ENCODE peak calls at places on chromosomes 3 and 15, in five cellular contexts. Q is AG04450, K is GM12878, L is suprapubic skin, B is esophagus squamous epithelium. M is an unnamed sample. For H3K27me3, the result is how much of the 10 kb centered on the place peaks cover.

GRCh38 chr3:128420720-128421438 is 45.8 kb downstream of the DNAJB8 start:
- DNase-seq in Q (no peak), K (no peak), L (no peak), B (no peak), M (no peak)

GRCh38 chr3:32850226-32850625 is 32.4 kb downstream of the TRIM71 start:
- DNase-seq in Q (no peak), K (no peak), L (no peak), B (no peak), M (no peak)

GRCh38 chr3:58596828-58597518 is 19.8 kb upstream of the FAM107A start:
- DNase-seq in Q (no peak), K (no peak), L (no peak), B (no peak), M (no peak)

GRCh38 chr3:41120461-41120860 is 78.8 kb upstream of the CTNNB1 start:
- DNase-seq in Q (no peak), K (no peak), L (no peak), B (no peak), M (no peak)

GRCh38 chr3:43094851-43095250 is 11.0 kb downstream of the POMGNT2 start:
- DNase-seq in Q (no peak), K (no peak), L (no peak), B (no peak), M (no peak)

GRCh38 chr3:97994328-97994945 is 22.2 kb upstream of the RIOX2 start:
- DNase-seq in Q (no peak), K (no peak), L (no peak), B (no peak), M (no peak)

GRCh38 chr15:76012021-76012551 is at the start of gene NRG4:
- DNase-seq in Q (no peak), K (no peak), L (no peak), B (no peak), M (no peak)

GRCh38 chr3:133038731-133039398 is 674 bp downstream of the TMEM108 start:
- DNase-seq in Q (no peak), K (no peak), L (no peak), B (no peak), M (no peak)

GRCh38 chr3:194013928-194014327 is 122.0 kb upstream of the HES1 start:
- DNase-seq in Q (no peak), K (no peak), L (no peak), B (no peak), M (no peak)

GRCh38 chr15:37206690-37207089 is 106.3 kb upstream of the MEIS2 start:
- DNase-seq in Q (no peak), K (no peak), L (no peak), B (no peak), M (no peak)

GRCh38 chr3:66048051-66048395 is 9.3 kb upstream of the MAGI1 start:
- DNase-seq in Q (no peak), K (no peak), L (no peak), B (no peak), M (no peak)

GRCh38 chr15:52208306-52208946 is 17.2 kb upstream of the GNB5 start:
- DNase-seq in Q (peak), K (no peak), L (no peak), B (peak), M (no peak)

GRCh38 chr3:126261037-126261436 is 80.7 kb upstream of the ALDH1L1 start:
- DNase-seq in Q (no peak), K (no peak), L (no peak), B (no peak), M (no peak)

GRCh38 chr3:33139996-33140395 is 26.2 kb downstream of the CRTAP start:
- DNase-seq in Q (no peak), K (no peak), L (no peak), B (no peak), M (no peak)

GRCh38 chr3:88879905-88880304 is 227.5 kb upstream of the EPHA3 start:
- DNase-seq in Q (no peak), K (no peak), L (no peak), B (no peak), M (no peak)

GRCh38 chr15:92733934-92734521 is 78.5 kb upstream of the FAM174B start:
- DNase-seq in Q (no peak), K (no peak), L (no peak), B (no peak), M (no peak)

GRCh38 chr3:193053031-193053430 is 135.4 kb upstream of the MB21D2 start:
- DNase-seq in Q (no peak), K (no peak), L (no peak), B (no peak), M (no peak)

GRCh38 chr3:4506559-4507009 is 13.4 kb downstream of the ITPR1 start:
- DNase-seq in Q (no peak), K (no peak), L (no peak), B (no peak), M (no peak)

GRCh38 chr3:7249493-7250076 is 388.7 kb downstream of the GRM7 start:
- DNase-seq in Q (no peak), K (no peak), L (no peak), B (no peak), M (no peak)

GRCh38 chr15:22888120-22888859 is 49.8 kb downstream of the NIPA2 start:
- DNase-seq in Q (peak), K (no peak), L (no peak), B (no peak), M (peak)

GRCh38 chr15:81038975-81039607 is 38.4 kb downstream of the TLNRD1 start:
- DNase-seq in Q (no peak), K (no peak), L (no peak), B (no peak), M (no peak)

GRCh38 chr15:71106802-71107500 is 8.3 kb upstream of the THSD4 start:
- DNase-seq in Q (no peak), K (peak), L (no peak), B (no peak), M (no peak)

GRCh38 chr3:60812544-60812943 is 438.7 kb downstream of the FHIT start:
- DNase-seq in Q (no peak), K (no peak), L (no peak), B (no peak), M (no peak)

GRCh38 chr3:116179091-116179490 is 266.2 kb downstream of the LSAMP start:
- DNase-seq in Q (peak), K (no peak), L (no peak), B (no peak), M (peak)

GRCh38 chr15:70306582-70306981 is 208.9 kb upstream of the TLE3 start:
- DNase-seq in Q (no peak), K (no peak), L (no peak), B (no peak), M (no peak)

GRCh38 chr15:32042269-32042996 is 12.1 kb downstream of the CHRNA7 start:
- DNase-seq in Q (no peak), K (no peak), L (no peak), B (no peak), M (no peak)

GRCh38 chr3:109804697-109805096 is 467.4 kb upstream of the DPPA4 start:
- DNase-seq in Q (no peak), K (no peak), L (no peak), B (no peak), M (no peak)

GRCh38 chr3:157445897-157446296 is 9.2 kb downstream of the PTX3 start:
- DNase-seq in Q (no peak), K (no peak), L (no peak), B (no peak), M (no peak)

GRCh38 chr3:160480931-160481330 is 31.3 kb upstream of the TRIM59 start:
- DNase-seq in Q (no peak), K (no peak), L (no peak), B (no peak), M (no peak)

GRCh38 chr3:63937661-63938651 is 25.8 kb upstream of the SCAANT1 start:
- DNase-seq in Q (no peak), K (peak), L (no peak), B (no peak), M (no peak)

GRCh38 chr3:162569314-162569713 is 1072.7 kb downstream of the OTOL1 start:
- DNase-seq in Q (no peak), K (no peak), L (no peak), B (no peak), M (no peak)

GRCh38 chr15:29676961-29677402 is 145.3 kb downstream of the TJP1 start:
- DNase-seq in Q (no peak), K (no peak), L (no peak), B (no peak), M (no peak)

GRCh38 chr3:149599236-149599635 is 58.6 kb downstream of the WWTR1 start:
- DNase-seq in Q (no peak), K (no peak), L (no peak), B (no peak), M (no peak)

GRCh38 chr3:14719006-14719405 is 44.1 kb downstream of the C3orf20 start:
- DNase-seq in Q (no peak), K (no peak), L (no peak), B (no peak), M (no peak)

GRCh38 chr3:14716593-14716992 is 41.7 kb downstream of the C3orf20 start:
- DNase-seq in Q (no peak), K (no peak), L (no peak), B (no peak), M (peak)

GRCh38 chr3:14718539-14718938 is 43.6 kb downstream of the C3orf20 start:
- DNase-seq in Q (no peak), K (peak), L (no peak), B (no peak), M (no peak)

GRCh38 chr3:14721126-14721864 is 46.4 kb downstream of the C3orf20 start:
- DNase-seq in Q (no peak), K (no peak), L (peak), B (no peak), M (no peak)

DNA sequence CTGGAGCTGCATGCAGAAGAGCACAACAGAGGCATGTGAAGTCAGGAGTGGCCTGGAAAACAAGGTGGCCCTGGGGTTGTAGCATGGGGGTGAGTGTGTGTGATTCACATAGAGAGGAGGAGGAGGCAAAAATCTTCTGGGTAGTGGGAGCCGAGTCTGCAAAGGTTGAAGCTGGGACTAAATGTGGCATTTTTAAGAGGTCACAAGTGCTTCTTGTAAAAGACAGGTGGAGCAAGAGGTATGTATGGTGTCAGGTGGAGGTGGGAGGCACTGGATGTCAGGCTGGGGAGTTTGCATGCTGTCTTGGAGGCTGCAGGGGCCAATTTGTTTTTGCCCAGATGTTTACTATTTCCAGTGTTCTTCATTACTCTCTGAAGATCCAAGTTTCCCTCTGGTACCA is 42.4 kb downstream of the C3orf20 start:
- DNase-seq in Q (no peak), K (no peak), L (no peak), B (no peak), M (no peak)
- H3K27me3 ChIP-seq in Q (under half), K (under half), L (under half), B (under half), M (under half)

GRCh38 chr15:40845036-40845435 is 1.2 kb downstream of the SPINT1 start:
- DNase-seq in Q (no peak), K (no peak), L (no peak), B (no peak), M (no peak)

GRCh38 chr15:40845511-40846284 is 1.9 kb downstream of the SPINT1 start:
- DNase-seq in Q (no peak), K (no peak), L (no peak), B (no peak), M (no peak)

GRCh38 chr15:40844543-40844981 is 714 bp downstream of the SPINT1 start:
- DNase-seq in Q (no peak), K (no peak), L (no peak), B (no peak), M (no peak)

GRCh38 chr15:40847225-40847961 is 3.5 kb downstream of the SPINT1 start:
- DNase-seq in Q (no peak), K (peak), L (no peak), B (no peak), M (no peak)

DNA sequence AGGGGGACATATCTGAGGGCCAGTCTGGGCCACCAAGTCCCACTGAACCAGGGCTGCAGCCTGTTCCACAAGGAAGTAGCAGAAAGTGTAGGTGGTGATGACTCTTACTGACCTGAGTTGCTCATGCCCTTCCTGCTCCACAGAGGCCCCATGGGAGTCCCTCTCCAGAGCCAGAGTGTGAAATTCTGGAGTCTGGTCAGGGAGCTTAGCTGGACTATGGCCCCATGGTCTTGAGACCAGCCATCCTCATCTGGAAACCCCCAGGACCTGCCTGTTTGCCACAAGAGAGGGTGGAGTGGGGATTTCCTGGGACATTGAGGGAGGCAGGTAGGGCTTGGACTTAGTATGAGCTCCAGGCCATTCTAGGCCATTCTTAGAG is 3.0 kb downstream of the SPINT1 start:
- DNase-seq in Q (no peak), K (no peak), L (no peak), B (no peak), M (no peak)
- H3K4me3 ChIP-seq in Q (no peak), K (peak), L (peak), B (peak), M (no peak)

DNA sequence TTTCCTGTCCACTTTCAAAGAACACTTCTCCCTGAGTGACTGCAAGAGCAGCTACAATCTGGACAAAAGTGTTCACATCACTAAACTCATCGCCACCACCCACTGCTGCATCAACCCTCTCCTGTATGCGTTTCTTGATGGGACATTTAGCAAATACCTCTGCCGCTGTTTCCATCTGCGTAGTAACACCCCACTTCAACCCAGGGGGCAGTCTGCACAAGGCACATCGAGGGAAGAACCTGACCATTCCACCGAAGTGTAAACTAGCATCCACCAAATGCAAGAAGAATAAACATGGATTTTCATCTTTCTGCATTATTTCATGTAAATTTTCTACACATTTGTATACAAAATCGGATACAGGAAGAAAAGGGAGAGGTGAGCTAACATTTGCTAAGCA is 1.8 kb downstream of the CCRL2 start:
- DNase-seq in Q (no peak), K (no peak), L (no peak), B (no peak), M (no peak)
- TF ChIP-seq CTCF in Q (no peak), K (no peak), L (no peak), B (no peak), M (no peak)

DNA sequence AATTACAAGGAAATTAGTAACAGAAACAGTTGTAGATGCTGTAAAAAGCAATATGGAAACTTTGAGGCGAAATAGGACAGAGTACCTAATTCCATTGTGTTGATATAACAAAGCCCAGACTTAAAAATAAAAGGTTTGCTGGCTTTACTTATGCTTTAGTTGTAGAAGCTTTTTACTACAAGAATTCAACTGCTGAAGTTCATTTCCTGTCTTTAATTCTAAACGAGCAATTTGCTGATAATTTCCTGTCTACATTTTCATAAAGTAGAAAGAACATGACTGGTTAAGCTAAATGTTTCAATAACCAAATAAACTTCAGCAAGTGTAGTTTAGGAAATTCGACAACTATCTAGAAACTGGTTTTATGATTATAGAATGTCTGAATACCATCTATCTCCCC is 423.8 kb downstream of the MECOM start:
- DNase-seq in Q (no peak), K (no peak), L (no peak), B (no peak), M (no peak)
- H3K27me3 ChIP-seq in Q (under half), K (under half), L (under half), B (under half), M (under half)

GRCh38 chr3:120284702-120285507 is at the start of gene GPR156:
- DNase-seq in Q (no peak), K (no peak), L (no peak), B (no peak), M (no peak)
- H3K4me3 ChIP-seq in Q (peak), K (no peak), L (peak), B (peak), M (peak)

DNA sequence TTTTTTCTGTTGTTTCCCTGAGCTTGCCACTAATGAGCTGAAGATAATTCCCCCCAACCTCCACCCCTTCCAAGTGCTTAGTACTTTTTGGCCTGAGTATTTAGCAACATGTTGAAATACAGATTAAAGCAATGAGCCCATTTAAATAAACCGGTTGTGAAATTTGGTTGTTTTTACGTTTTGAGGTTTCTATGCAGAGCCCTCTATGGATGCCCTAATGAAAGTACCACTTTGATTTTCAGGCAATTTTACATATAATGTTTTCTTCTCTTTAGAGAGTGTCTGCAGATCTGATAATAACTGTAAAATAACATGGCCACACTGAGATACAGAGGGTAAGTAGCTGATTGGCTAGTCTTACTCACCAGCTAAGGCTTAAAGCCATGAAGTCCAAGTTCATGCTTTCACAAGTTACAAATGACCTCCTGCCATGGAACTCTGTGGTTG is 139.4 kb upstream of the SLC7A14 start:
- DNase-seq in Q (no peak), K (no peak), L (no peak), B (no peak), M (no peak)
- TF ChIP-seq CTCF in Q (no peak), K (no peak), L (no peak), B (no peak), M (peak)

GRCh38 chr3:137760341-137761098 is 3.6 kb upstream of the SOX14 start:
- DNase-seq in Q (no peak), K (no peak), L (no peak), B (no peak), M (no peak)
- H3K27me3 ChIP-seq in Q (half or more), K (under half), L (half or more), B (under half), M (under half)

DNA sequence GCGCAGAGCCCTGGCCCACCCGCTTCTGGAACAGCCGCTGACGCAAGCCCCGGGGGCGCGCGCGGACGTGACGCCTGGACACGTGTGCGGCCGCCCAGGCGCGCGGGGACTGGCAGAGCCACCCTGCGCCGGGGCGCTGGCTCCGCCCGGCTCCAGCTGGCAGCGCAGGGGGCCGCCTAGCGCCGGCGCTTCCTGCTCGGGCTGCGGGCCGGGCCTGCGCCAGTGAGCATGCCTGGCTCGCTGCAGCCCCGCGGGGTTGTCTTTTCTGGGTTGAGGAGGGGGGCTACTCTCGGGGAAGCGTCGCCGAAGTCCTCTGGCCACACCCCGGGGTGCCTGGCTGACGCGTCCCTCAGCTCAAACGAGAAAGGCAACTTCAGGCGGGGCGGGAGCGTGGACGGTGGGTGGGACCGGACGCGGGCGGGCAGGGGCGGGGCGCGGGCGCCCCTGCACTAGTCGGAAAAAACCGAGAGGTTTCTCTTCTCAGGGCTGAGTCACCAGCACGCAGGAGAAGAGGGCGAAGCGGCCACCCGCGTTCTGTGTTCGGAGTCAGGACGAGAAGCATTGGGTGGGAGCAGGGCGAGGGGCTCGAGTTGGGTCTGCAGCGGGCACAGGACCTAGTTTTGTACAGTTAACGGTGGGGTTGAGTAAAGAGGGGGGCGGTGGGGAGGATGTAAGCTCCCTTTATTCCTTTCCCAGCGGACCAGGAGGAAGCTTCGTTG is at the start of gene SIAH2:
- DNase-seq in Q (peak), K (peak), L (peak), B (peak), M (peak)
- H3K4me3 ChIP-seq in Q (peak), K (peak), L (peak), B (peak), M (peak)

DNA sequence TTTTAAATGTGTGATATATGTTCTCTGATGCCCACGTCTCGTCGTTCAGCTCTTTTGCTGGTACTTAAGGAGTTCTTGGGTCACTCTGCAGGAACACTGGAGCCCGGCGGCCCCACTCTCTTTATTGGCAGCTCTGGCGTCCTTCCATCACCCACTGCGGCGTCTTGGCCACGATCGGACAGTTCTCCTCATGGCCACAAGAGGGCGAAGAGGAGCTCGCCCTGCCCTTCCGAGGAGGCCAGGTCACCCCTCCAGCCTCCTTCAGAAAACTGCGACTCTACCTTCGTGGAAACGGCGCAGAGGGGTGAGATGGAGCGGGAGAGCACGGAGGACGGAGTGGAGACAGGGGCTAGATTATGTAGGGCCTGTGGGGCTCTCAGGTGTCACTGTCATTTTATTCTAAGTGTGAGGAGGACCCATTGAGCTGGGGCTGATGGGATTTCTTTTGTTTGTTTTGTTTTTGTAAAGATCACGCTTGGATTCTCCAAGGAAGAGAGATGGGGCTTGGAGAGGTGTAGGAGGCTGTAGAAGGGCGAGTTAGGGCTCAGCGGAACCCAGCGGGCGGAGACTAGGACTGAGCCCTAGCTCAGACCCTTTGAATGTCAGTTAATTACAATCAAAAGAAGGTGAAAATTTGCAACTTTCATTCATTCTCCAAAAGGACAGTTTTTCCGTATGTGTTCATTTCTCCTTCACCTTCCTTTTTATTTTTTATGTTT is 28.0 kb upstream of the GABRA5 start:
- DNase-seq in Q (no peak), K (no peak), L (no peak), B (no peak), M (no peak)
- TF ChIP-seq CTCF in Q (peak), K (no peak), L (no peak), B (no peak), M (peak)

M was measured in BJ.